ENCODE peak calls at places on chromosomes 12 and 14, in eight cellular contexts. M is colonic mucosa; Y is psoas muscle; S is HCT116; Z is uterus; V is HL-60; T is CD8-positive, alpha-beta T cell; Q is GM23248. O is an unnamed sample.

GRCh38 chr12:24839268-24839791 is 109.6 kb downstream of the BCAT1 start:
- DNase-seq in T (no peak), Y (no peak), V (no peak), S (no peak), M (no peak), Z (no peak), Q (peak; percentile 75), O (no peak)

GRCh38 chr14:95500772-95501401 is 15.6 kb downstream of the SYNE3 start:
- DNase-seq in Q (peak; percentile 96), T (no peak), S (no peak), M (no peak), Y (peak; percentile 79), V (no peak), Z (peak; percentile 61), O (no peak)

GRCh38 chr12:68003777-68004176 is 14.5 kb downstream of the IFNG-AS1 start:
- DNase-seq in Q (no peak), V (no peak), M (no peak), S (no peak), Z (no peak), T (no peak), Y (no peak), O (no peak)

GRCh38 chr12:79255326-79255725 is 390.8 kb downstream of the SYT1 start:
- DNase-seq in M (no peak), Q (peak; percentile 43), Z (no peak), V (no peak), S (no peak), Y (no peak), T (no peak), O (no peak)

GRCh38 chr12:102478416-102479098 is 1.8 kb downstream of the IGF1 start:
- DNase-seq in Y (no peak), Z (no peak), Q (no peak), V (no peak), T (peak; percentile 7), M (no peak), S (no peak), O (peak; percentile 8)

GRCh38 chr14:69288001-69288771 is 28.2 kb downstream of the GALNT16 start:
- DNase-seq in V (no peak), Q (peak; percentile 51), Y (peak; percentile 59), T (no peak), S (no peak), M (peak; percentile 31), Z (peak; percentile 71), O (no peak)

GRCh38 chr14:54206477-54206876 is 190.3 kb upstream of the CDKN3 start:
- DNase-seq in M (no peak), T (no peak), S (no peak), Y (no peak), V (no peak), Q (no peak), Z (no peak), O (no peak)

GRCh38 chr14:76909266-76909665 is 83.1 kb downstream of the LRRC74A start:
- DNase-seq in V (no peak), S (no peak), Y (no peak), T (no peak), Q (no peak), Z (no peak), M (no peak), O (no peak)

GRCh38 chr12:56280849-56281248 is 14.1 kb downstream of the COQ10A start:
- DNase-seq in Q (no peak), T (no peak), V (no peak), S (no peak), Y (no peak), Z (no peak), M (no peak), O (no peak)

GRCh38 chr12:114131824-114132223 is 165.7 kb upstream of the RBM19 start:
- DNase-seq in Y (no peak), V (no peak), T (no peak), M (no peak), S (no peak), Z (no peak), Q (peak; percentile 17), O (no peak)

GRCh38 chr12:26226629-26227375 is 31.4 kb downstream of the SSPN start:
- DNase-seq in T (no peak), Q (peak; percentile 56), V (peak; percentile 3), S (no peak), M (no peak), Z (no peak), Y (peak; percentile 27), O (no peak)
- H3K4me3 ChIP-seq in T (no peak overlapping the region), Q (peak overlapping the region; percentile 67), V (peak overlapping the region; percentile 30), S (no peak overlapping the region), M (peak overlapping the region; percentile 23), Z (peak overlapping the region; percentile 48), Y (peak overlapping the region; percentile 63), O (no peak overlapping the region)

GRCh38 chr12:47822863-47823262 is 3.2 kb upstream of the HDAC7 start:
- DNase-seq in Q (no peak), T (no peak), S (no peak), M (no peak), V (no peak), Z (no peak), Y (no peak), O (no peak)

GRCh38 chr12:47824198-47824597 is 4.5 kb upstream of the HDAC7 start:
- DNase-seq in Q (no peak), M (no peak), V (no peak), Z (no peak), Y (no peak), T (peak; percentile 35), S (no peak), O (peak; percentile 61)

GRCh38 chr12:47823422-47824086 is 3.9 kb upstream of the HDAC7 start:
- DNase-seq in Z (no peak), Y (no peak), Q (peak; percentile 65), S (no peak), M (no peak), V (no peak), T (no peak), O (no peak)

GRCh38 chr12:47825239-47825639 is 5.5 kb upstream of the HDAC7 start:
- DNase-seq in Y (peak; percentile 75), T (no peak), V (no peak), Q (no peak), S (no peak), M (no peak), Z (peak; percentile 85), O (no peak)

DNA sequence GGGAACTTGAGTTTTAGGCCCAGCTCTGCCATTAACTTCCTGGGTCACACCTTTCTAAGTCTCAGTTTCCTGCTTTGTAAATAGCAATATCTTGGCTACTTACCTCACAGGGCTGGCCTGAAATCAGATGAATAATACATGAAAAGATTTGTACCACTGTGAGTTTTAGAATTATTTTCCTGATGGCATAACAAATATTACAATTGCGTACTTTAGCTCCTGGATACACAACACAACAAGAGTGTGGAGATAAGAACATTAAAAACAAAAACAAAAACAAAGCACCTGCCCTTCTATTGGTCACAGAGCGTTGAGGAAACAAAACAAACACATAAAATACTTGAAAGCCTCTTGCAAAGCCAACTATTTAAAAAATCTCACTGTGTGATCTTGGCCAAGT is 4.9 kb upstream of the HDAC7 start:
- DNase-seq in Y (no peak), S (no peak), T (no peak), Z (no peak), M (no peak), Q (no peak), V (no peak), O (no peak)
- H3K27ac ChIP-seq in Y (no peak overlapping the region), S (no peak overlapping the region), T (peak overlapping the region; percentile 22), Z (peak overlapping the region; percentile 99), M (no peak overlapping the region), Q (peak overlapping the region; percentile 29), V (no peak overlapping the region), O (peak overlapping the region; percentile 70)

GRCh38 chr12:54418441-54419087 is 502 bp downstream of the ITGA5 start:
- DNase-seq in Y (no peak), S (no peak), Z (no peak), Q (peak; percentile 41), T (no peak), V (no peak), M (no peak), O (no peak)

GRCh38 chr12:54419088-54419887 is at the start of gene ITGA5:
- DNase-seq in M (peak; percentile 63), Q (peak; percentile 93), S (peak; percentile 18), V (peak; percentile 77), Z (peak; percentile 90), T (no peak), Y (peak; percentile 85), O (no peak)

GRCh38 chr12:54415223-54415929 is 3.7 kb downstream of the ITGA5 start:
- DNase-seq in Z (no peak), M (no peak), S (no peak), V (no peak), Y (no peak), T (no peak), Q (peak; percentile 60), O (peak; percentile 29)

GRCh38 chr12:54416908-54417603 is 2.0 kb downstream of the ITGA5 start:
- DNase-seq in S (no peak), Y (no peak), V (no peak), M (no peak), Q (peak; percentile 40), T (no peak), Z (no peak), O (no peak)

DNA sequence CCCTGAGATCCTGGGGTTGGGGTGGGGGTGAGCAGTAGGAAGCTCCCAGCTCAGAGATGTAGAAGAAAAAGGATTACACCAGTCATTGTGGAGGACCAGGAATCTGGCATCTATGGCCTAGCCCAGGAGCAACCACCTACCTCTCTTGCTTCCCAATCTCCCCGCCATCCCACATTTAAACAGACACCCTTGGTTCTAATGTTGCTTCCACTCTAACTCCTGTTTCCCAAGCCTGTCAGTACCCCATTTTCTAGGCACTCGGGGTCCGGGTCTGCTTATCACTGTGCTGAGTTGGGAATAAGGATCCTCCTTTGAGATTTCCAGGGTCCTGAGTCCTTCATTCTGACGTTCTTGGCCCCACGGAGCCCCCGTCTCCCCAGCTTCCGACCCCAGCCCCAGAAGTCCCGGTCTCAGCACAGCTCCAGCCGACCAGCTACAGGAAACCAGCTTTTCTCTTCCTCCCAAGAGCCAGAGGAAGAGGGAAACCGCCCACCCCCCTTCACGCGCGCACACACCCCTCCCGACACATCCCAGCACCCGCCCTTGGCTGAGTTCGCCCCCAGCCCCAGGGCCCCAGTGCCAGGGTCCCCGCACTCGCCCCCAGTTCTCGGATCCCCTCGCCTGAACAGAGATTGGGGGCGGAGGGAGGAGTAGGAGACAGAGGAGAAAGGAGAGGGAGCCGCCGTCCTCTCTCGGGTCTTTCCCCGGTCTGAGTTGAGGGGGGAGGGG is 1.2 kb downstream of the ITGA5 start:
- DNase-seq in S (no peak), Z (peak; percentile 56), T (no peak), Q (peak; percentile 53), M (no peak), V (no peak), Y (no peak), O (no peak)
- H3K4me3 ChIP-seq in S (peak overlapping the region; percentile 87), Z (peak overlapping the region; percentile 84), T (peak overlapping the region; percentile 92), Q (peak overlapping the region; percentile 97), M (peak overlapping the region; percentile 52), V (peak overlapping the region; percentile 89), Y (peak overlapping the region; percentile 83), O (peak overlapping the region; percentile 86)

DNA sequence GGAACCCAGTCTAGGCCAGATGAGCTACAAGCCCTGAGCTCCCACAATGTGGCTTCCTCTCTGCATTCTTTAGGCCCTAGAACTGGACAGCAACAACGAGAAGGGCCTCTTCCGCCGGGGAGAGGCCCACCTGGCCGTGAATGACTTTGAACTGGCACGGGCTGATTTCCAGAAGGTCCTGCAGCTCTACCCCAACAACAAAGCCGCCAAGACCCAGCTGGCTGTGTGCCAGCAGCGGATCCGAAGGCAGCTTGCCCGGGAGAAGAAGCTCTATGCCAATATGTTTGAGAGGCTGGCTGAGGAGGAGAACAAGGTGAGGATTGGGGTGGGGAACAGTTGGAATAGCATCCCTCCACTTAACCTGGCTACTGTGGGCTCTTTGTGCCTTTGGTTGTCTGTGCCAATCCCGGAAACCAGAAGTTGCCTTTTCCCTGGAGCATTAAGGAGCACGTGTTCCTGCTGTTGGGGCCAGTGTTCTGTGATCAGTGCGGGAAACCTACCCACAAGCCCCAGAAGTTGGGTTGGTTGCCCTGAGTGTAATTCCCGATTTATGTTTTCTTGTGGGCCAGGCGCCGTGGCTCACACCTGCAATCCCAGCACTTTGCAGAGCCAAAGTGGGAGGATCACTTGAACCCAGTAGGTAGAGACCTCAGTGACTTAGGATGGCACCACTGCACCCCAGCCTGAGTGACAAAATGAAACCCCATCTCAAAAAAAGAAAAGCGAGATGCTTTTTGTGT is 6.4 kb downstream of the FKBP4 start:
- DNase-seq in Z (no peak), S (no peak), Q (no peak), M (no peak), Y (no peak), V (no peak), T (no peak), O (no peak)
- H3K27ac ChIP-seq in Z (no peak overlapping the region), S (no peak overlapping the region), Q (no peak overlapping the region), M (no peak overlapping the region), Y (no peak overlapping the region), V (no peak overlapping the region), T (no peak overlapping the region), O (no peak overlapping the region)

O was measured in naive thymus-derived CD4-positive, alpha-beta T cell.